ENCODE peak calls at places on chromosomes 6 and 20, in nine cellular contexts. M, F, I, L, U, Y, G, E and B are unnamed samples.

GRCh38 chr6:40349092-40349491 is 238.1 kb downstream of the LRFN2 start:
- DNase-seq in M (no peak), F (no peak), I (no peak), L (no peak), U (peak; percentile 72), Y (no peak), G (no peak), E (no peak), B (peak; percentile 55)

GRCh38 chr6:159577564-159577963 is 115.5 kb downstream of the SOD2 start:
- DNase-seq in M (no peak), F (peak; percentile 18), I (no peak), L (no peak), U (peak; percentile 66), Y (no peak), G (no peak), E (no peak), B (no peak)

GRCh38 chr6:3258201-3258600 is 546 bp upstream of the PSMG4 start:
- DNase-seq in M (no peak), F (no peak), I (no peak), L (no peak), U (no peak), Y (no peak), G (no peak), E (no peak), B (no peak)

GRCh38 chr6:147654103-147654845 is 145.8 kb downstream of the SAMD5 start:
- DNase-seq in M (no peak), F (peak; percentile 13), I (no peak), L (no peak), U (no peak), Y (peak; percentile 11), G (no peak), E (no peak), B (no peak)

GRCh38 chr20:19396466-19397081 is 184.1 kb downstream of the SLC24A3 start:
- DNase-seq in M (no peak), F (no peak), I (no peak), L (no peak), U (no peak), Y (no peak), G (no peak), E (no peak), B (no peak)

GRCh38 chr20:20525756-20526155 is 157.9 kb downstream of the INSM1 start:
- DNase-seq in M (no peak), F (no peak), I (no peak), L (no peak), U (no peak), Y (no peak), G (no peak), E (no peak), B (no peak)

GRCh38 chr6:105596284-105596755 is 193.4 kb upstream of the PREP start:
- DNase-seq in M (no peak), F (no peak), I (no peak), L (no peak), U (no peak), Y (peak; percentile 92), G (no peak), E (no peak), B (no peak)

GRCh38 chr20:19079536-19080299 is 132.7 kb upstream of the SLC24A3 start:
- DNase-seq in M (no peak), F (no peak), I (no peak), L (no peak), U (no peak), Y (peak; percentile 3), G (no peak), E (no peak), B (no peak)

GRCh38 chr20:10551732-10552724 is 116.9 kb downstream of the SLX4IP start:
- DNase-seq in M (no peak), F (no peak), I (no peak), L (no peak), U (peak; percentile 78), Y (no peak), G (no peak), E (no peak), B (peak; percentile 39)

GRCh38 chr6:162681447-162681846 is 46.1 kb downstream of the PRKN start:
- DNase-seq in M (no peak), F (no peak), I (no peak), L (no peak), U (no peak), Y (no peak), G (no peak), E (no peak), B (no peak)

GRCh38 chr6:13398081-13398406 is 69.7 kb upstream of the TBC1D7 start:
- DNase-seq in M (no peak), F (no peak), I (no peak), L (no peak), U (no peak), Y (no peak), G (no peak), E (no peak), B (no peak)

GRCh38 chr20:7760261-7761048 is 179.8 kb downstream of the HAO1 start:
- DNase-seq in M (no peak), F (no peak), I (no peak), L (no peak), U (no peak), Y (no peak), G (no peak), E (no peak), B (no peak)

GRCh38 chr20:38392356-38392755 is 42.8 kb downstream of the SNHG17 start:
- DNase-seq in M (no peak), F (no peak), I (no peak), L (no peak), U (peak; percentile 61), Y (no peak), G (no peak), E (no peak), B (no peak)

GRCh38 chr20:63702751-63703470 is 4.9 kb downstream of the ARFRP1 start:
- DNase-seq in M (no peak), F (no peak), I (no peak), L (peak; percentile 45), U (no peak), Y (no peak), G (no peak), E (no peak), B (no peak)

GRCh38 chr20:48744515-48744914 is 83.3 kb downstream of the PREX1 start:
- DNase-seq in M (no peak), F (no peak), I (no peak), L (peak; percentile 32), U (no peak), Y (no peak), G (no peak), E (no peak), B (no peak)

GRCh38 chr20:48745330-48745729 is 82.5 kb downstream of the PREX1 start:
- DNase-seq in M (no peak), F (no peak), I (no peak), L (no peak), U (no peak), Y (peak; percentile 28), G (no peak), E (no peak), B (no peak)

GRCh38 chr20:48742912-48743680 is 84.7 kb downstream of the PREX1 start:
- DNase-seq in M (no peak), F (no peak), I (no peak), L (no peak), U (no peak), Y (no peak), G (no peak), E (no peak), B (no peak)

GRCh38 chr20:48742233-48742632 is 85.6 kb downstream of the PREX1 start:
- DNase-seq in M (no peak), F (no peak), I (no peak), L (no peak), U (no peak), Y (no peak), G (no peak), E (no peak), B (no peak)

GRCh38 chr20:48743807-48744206 is 84.0 kb downstream of the PREX1 start:
- DNase-seq in M (no peak), F (no peak), I (no peak), L (no peak), U (no peak), Y (no peak), G (no peak), E (no peak), B (no peak)
- H3K4me1 ChIP-seq in M (no peaks in the 10 kb centered on the region), F (no peaks in the 10 kb centered on the region), I (no peaks in the 10 kb centered on the region), L (peaks cover 30% of the 10 kb centered on the region), U (no peaks in the 10 kb centered on the region), Y (no peaks in the 10 kb centered on the region), G (peaks cover 26% of the 10 kb centered on the region), E (peaks cover 12% of the 10 kb centered on the region), B (no peaks in the 10 kb centered on the region)

GRCh38 chr20:58103517-58103904 is 124.9 kb downstream of the ANKRD60 start:
- DNase-seq in M (no peak), F (no peak), I (no peak), L (no peak), U (no peak), Y (no peak), G (no peak), E (no peak), B (no peak)
- H3K4me3 ChIP-seq in M (no peak overlapping the region), F (no peak overlapping the region), I (no peak overlapping the region), L (no peak overlapping the region), U (no peak overlapping the region), Y (no peak overlapping the region), G (no peak overlapping the region), E (no peak overlapping the region), B (no peak overlapping the region)

DNA sequence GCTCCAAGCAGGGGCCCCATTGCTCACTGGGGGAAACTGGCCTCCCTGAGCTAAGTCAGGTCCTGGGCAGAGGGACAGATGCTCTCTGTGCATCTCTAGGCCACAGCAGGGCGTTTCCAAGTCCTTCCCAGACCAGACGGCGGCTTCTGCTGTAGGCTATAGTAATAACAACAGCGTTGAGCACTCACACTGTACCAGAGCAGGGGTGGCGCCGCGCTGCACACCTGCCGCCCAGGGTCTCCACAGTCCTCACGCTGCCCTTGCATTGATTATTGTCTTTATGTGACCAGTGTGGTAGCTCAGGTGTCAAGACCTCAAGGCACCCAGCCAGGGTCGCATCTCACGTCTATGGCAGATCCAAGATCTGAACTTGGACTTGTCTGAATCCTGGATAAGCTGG is 14.9 kb upstream of the CCN5 start:
- DNase-seq in M (no peak), F (no peak), I (no peak), L (peak; percentile 53), U (peak; percentile 41), Y (no peak), G (no peak), E (no peak), B (no peak)
- H3K4me1 ChIP-seq in M (no peaks in the 10 kb centered on the region), F (peaks cover 3% of the 10 kb centered on the region), I (peaks cover 12% of the 10 kb centered on the region), L (peaks cover 10% of the 10 kb centered on the region), U (no peaks in the 10 kb centered on the region), Y (peaks cover 40% of the 10 kb centered on the region), G (no peaks in the 10 kb centered on the region), E (peaks cover 51% of the 10 kb centered on the region), B (peaks cover 20% of the 10 kb centered on the region)

DNA sequence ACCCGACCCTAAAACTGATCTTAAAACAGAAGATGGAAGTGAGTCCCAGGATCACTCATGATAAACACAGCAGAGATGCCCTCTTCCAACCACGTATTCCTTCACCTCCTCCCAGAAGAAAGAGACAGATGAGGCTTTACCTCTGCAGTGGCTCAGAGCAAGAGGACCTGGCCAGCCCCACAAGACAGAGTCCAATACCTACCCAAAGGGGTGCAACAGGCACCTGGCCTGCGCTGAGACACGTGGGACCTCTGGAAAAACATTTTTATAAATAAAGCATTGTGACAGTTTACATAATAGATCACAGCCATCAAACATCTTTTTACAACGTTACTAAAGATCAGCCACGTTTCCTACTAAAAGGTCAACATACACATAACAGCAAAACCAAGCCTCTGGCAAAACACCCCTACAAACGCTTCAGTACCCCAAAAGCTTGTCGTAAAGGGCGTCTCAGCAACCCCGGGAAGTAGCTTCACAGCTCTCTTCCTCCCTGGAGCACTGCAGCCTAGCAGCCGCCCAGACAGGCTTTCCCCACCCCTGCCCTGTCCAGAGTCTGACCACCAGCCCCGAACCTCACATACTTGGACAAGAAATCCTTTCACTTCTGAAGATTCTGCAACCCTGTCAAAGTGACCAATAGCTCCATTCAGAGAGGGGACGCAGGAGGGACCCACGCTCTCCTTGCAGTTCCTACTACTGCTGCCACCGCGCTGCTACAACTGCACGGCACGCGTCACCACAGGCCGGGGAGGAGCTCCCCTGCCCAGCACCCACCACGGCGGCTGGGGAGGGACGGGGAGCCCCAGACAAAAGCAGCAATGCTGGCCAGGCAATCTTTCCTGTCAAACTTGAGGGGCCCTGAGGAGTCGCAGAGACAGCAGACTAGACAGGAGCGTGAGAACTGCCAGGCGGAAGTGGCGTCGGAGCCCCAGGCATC is 2.8 kb downstream of the TAF4 start:
- DNase-seq in M (no peak), F (no peak), I (no peak), L (peak; percentile 78), U (no peak), Y (no peak), G (no peak), E (no peak), B (no peak)
- H3K4me3 ChIP-seq in M (no peak overlapping the region), F (no peak overlapping the region), I (peak overlapping the region; percentile 56), L (no peak overlapping the region), U (peak overlapping the region; percentile 81), Y (peak overlapping the region; percentile 38), G (no peak overlapping the region), E (peak overlapping the region; percentile 68), B (peak overlapping the region; percentile 41)